ENCODE peak calls at places on chromosomes 3 and 15, in seven cellular contexts. V is heart left ventricle; F is GM13977; U is CD4-positive, alpha-beta T cell; P is GM10248; Y is endothelial cell; T is AG04449. B is an unnamed sample.

GRCh38 chr3:106215047-106215446 is 346.2 kb upstream of the CBLB start:
- DNase-seq in P (no peak), U (no peak), V (no peak), T (no peak), Y (no peak), F (no peak), B (no peak)

GRCh38 chr3:5010706-5011554 is 31.7 kb downstream of the BHLHE40 start:
- DNase-seq in Y (no peak), V (no peak), P (no peak), F (no peak), T (no peak), U (no peak), B (no peak)

GRCh38 chr15:65518633-65519285 is 1.3 kb upstream of the DPP8 start:
- DNase-seq in P (no peak), F (no peak), V (no peak), Y (no peak), U (no peak), T (no peak), B (no peak)

GRCh38 chr3:124363451-124363850 is 366.8 kb upstream of the UMPS start:
- DNase-seq in U (no peak), F (no peak), Y (no peak), V (no peak), T (peak), P (no peak), B (no peak)

GRCh38 chr15:82183121-82184031 is 79.2 kb downstream of the EFL1 start:
- DNase-seq in T (peak), Y (no peak), U (no peak), F (no peak), P (no peak), V (no peak), B (no peak)

GRCh38 chr15:22944651-22945050 is 35.5 kb downstream of the CYFIP1 start:
- DNase-seq in T (no peak), F (no peak), Y (no peak), P (no peak), U (no peak), V (no peak), B (no peak)

GRCh38 chr15:34365836-34366235 is 1.2 kb downstream of the LPCAT4 start:
- DNase-seq in P (no peak), T (no peak), F (no peak), V (no peak), Y (no peak), U (no peak), B (no peak)

GRCh38 chr3:72517325-72517724 is 330.9 kb downstream of the SHQ1 start:
- DNase-seq in T (no peak), Y (no peak), P (no peak), F (no peak), U (no peak), V (no peak), B (no peak)

GRCh38 chr3:20773320-20773984 is 587.4 kb upstream of the SGO1 start:
- DNase-seq in V (no peak), U (no peak), Y (no peak), P (no peak), T (no peak), F (no peak), B (no peak)

GRCh38 chr15:72116680-72117447 is 1.1 kb downstream of the MYO9A start:
- DNase-seq in Y (peak), P (no peak), F (peak), U (peak), T (no peak), V (peak), B (peak)

GRCh38 chr3:192879346-192880031 is 38.2 kb downstream of the MB21D2 start:
- DNase-seq in U (no peak), V (no peak), T (peak), Y (no peak), P (no peak), F (no peak), B (no peak)

GRCh38 chr15:58931985-58932384 is 1.5 kb downstream of the SLTM start:
- DNase-seq in V (no peak), U (no peak), Y (no peak), P (peak), T (no peak), F (peak), B (peak)

GRCh38 chr3:57370331-57370730 is 77.8 kb upstream of the ASB14 start:
- DNase-seq in P (no peak), T (no peak), V (no peak), U (no peak), Y (no peak), F (no peak), B (no peak)

GRCh38 chr3:126026277-126026751 is 57.3 kb downstream of the ROPN1B start:
- DNase-seq in V (no peak), Y (no peak), U (no peak), T (no peak), F (no peak), P (no peak), B (peak)

GRCh38 chr3:170907519-170908234 is 760 bp downstream of the EIF5A2 start:
- DNase-seq in Y (peak), V (no peak), P (peak), F (no peak), T (no peak), U (no peak), B (no peak)

GRCh38 chr15:59165726-59166125 is 40.9 kb upstream of the LDHAL6B start:
- DNase-seq in P (no peak), T (no peak), V (no peak), U (no peak), F (peak), Y (no peak), B (no peak)

GRCh38 chr3:34008191-34008590 is 209.8 kb downstream of the PDCD6IP start:
- DNase-seq in P (no peak), F (no peak), U (no peak), V (no peak), T (no peak), Y (no peak), B (no peak)

GRCh38 chr3:54772707-54773106 is 155.2 kb downstream of the LRTM1 start:
- DNase-seq in V (no peak), P (no peak), F (no peak), Y (no peak), T (no peak), U (no peak), B (no peak)

GRCh38 chr15:88911766-88912118 is 1.4 kb downstream of the MFGE8 start:
- DNase-seq in U (no peak), P (peak), V (no peak), Y (no peak), F (peak), T (no peak), B (peak)

GRCh38 chr3:160163259-160163878 is 61.9 kb upstream of the C3orf80 start:
- DNase-seq in Y (no peak), P (peak), T (no peak), V (no peak), F (no peak), U (no peak), B (no peak)

GRCh38 chr15:31296304-31297220 is 30.1 kb upstream of the KLF13 start:
- DNase-seq in F (no peak), T (no peak), U (no peak), Y (no peak), V (peak), P (no peak), B (peak)

GRCh38 chr15:52291204-52291603 is 4.4 kb downstream of the MYO5C start:
- DNase-seq in F (no peak), T (no peak), P (no peak), V (no peak), U (no peak), Y (no peak), B (no peak)

GRCh38 chr15:29880886-29881285 is 58.6 kb upstream of the TJP1 start:
- DNase-seq in V (no peak), F (no peak), U (no peak), Y (no peak), P (no peak), T (no peak), B (no peak)

GRCh38 chr3:16370872-16371740 is 106.1 kb downstream of the OXNAD1 start:
- DNase-seq in F (peak), V (no peak), P (no peak), U (no peak), Y (no peak), T (no peak), B (no peak)

GRCh38 chr3:30203301-30203700 is 403.1 kb upstream of the TGFBR2 start:
- DNase-seq in P (no peak), V (no peak), F (no peak), U (no peak), Y (no peak), T (peak), B (no peak)

GRCh38 chr3:56157693-56158092 is 310.6 kb downstream of the ERC2 start:
- DNase-seq in V (peak), T (no peak), U (no peak), P (no peak), Y (no peak), F (no peak), B (no peak)

GRCh38 chr3:13642597-13642996 is 93.7 kb downstream of the FBLN2 start:
- DNase-seq in F (no peak), Y (no peak), U (no peak), V (no peak), P (no peak), T (no peak), B (no peak)

GRCh38 chr3:169668957-169669681 is 5.6 kb upstream of the MECOM start:
- DNase-seq in F (peak), T (no peak), V (peak), Y (peak), P (peak), U (no peak), B (peak)

GRCh38 chr3:46576899-46577298 is 10.8 kb upstream of the LRRC2 start:
- DNase-seq in T (no peak), V (no peak), U (no peak), Y (peak), F (no peak), P (no peak), B (peak)

GRCh38 chr15:89078831-89079810 is 9.1 kb upstream of the ABHD2 start:
- DNase-seq in U (no peak), P (no peak), T (no peak), F (no peak), V (no peak), Y (no peak), B (no peak)

GRCh38 chr3:10996345-10997050 is 4.0 kb downstream of the SLC6A1 start:
- DNase-seq in P (no peak), U (no peak), T (no peak), Y (no peak), V (no peak), F (no peak), B (no peak)

DNA sequence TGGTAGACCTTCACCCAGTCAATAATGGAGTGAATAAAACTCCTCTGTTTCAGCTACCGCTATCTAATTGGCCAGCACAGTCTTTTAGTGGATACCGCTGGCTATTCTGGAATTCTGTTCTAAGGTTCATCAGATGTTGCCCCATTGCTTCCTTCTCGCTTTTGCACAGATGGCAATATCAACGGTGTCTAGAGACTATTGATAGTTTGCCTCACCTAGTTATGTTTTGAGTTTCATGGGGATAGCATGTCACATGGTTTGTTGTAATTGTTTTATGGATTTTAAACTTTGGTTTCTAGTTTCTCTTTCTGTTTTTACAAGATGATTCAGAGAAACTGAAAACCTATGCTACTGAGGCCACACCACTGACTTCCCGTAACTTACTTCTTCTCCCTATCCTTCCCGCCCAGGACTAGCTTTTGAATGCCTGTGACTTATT is 2.0 kb downstream of the XRN1 start:
- DNase-seq in P (peak), T (no peak), F (peak), Y (no peak), U (no peak), V (no peak), B (no peak)
- TF ChIP-seq CTCF in P (no peak), T (no peak), F (no peak), Y (no peak), U (no peak), V (no peak), B (no peak)

GRCh38 chr15:45399381-45400212 is 21.3 kb upstream of the GATM start:
- DNase-seq in P (no peak), T (no peak), Y (no peak), V (no peak), F (peak), U (no peak), B (no peak)
- TF ChIP-seq CTCF in P (peak), T (peak), Y (peak), V (peak), F (peak), U (peak), B (peak)

GRCh38 chr3:157130138-157130880 is 29.6 kb downstream of the CCNL1 start:
- DNase-seq in Y (peak), V (peak), P (peak), F (peak), U (peak), T (no peak), B (peak)
- TF ChIP-seq CTCF in Y (peak), V (peak), P (peak), F (peak), U (peak), T (peak), B (peak)

GRCh38 chr3:51719413-51720025 is 12.7 kb downstream of the GRM2 start:
- DNase-seq in U (no peak), F (no peak), V (no peak), P (peak), T (no peak), Y (no peak), B (no peak)

GRCh38 chr3:51720292-51721061 is 13.6 kb downstream of the GRM2 start:
- DNase-seq in V (no peak), P (no peak), U (no peak), T (no peak), Y (no peak), F (no peak), B (no peak)

GRCh38 chr3:51718547-51719412 is 11.9 kb downstream of the GRM2 start:
- DNase-seq in T (no peak), F (peak), U (peak), V (peak), Y (peak), P (peak), B (no peak)

GRCh38 chr3:51721062-51721745 is 14.3 kb downstream of the GRM2 start:
- DNase-seq in T (no peak), V (no peak), U (no peak), P (no peak), Y (no peak), F (no peak), B (no peak)

DNA sequence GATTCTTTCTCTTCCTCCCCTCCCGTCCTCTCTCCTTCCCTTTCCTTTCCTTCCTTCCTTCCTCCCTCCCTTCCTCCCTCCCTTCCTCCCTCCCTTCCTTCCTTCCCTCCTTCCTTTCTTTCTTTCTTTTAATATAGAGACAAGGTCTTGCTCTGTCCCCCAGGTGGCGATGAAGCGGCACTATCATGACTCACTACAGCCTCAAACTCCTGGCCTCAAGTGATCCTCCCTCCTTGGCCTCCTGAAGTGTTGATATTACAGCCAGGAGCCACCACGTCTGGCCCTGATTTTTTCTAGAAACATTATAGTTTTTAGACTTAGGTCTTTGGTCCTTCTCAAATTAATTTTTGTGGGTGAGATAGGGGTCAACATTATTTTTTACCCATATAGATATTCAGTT is 15.5 kb downstream of the GRM2 start:
- DNase-seq in Y (no peak), U (no peak), P (no peak), V (no peak), F (no peak), T (no peak), B (no peak)
- TF ChIP-seq CTCF in Y (no peak), U (no peak), P (no peak), V (no peak), F (no peak), T (no peak), B (no peak)

B was measured in upper lobe of left lung.